ENCODE peak calls at places on chromosomes 5 and 9, in four cellular contexts. Y is RPMI7951; R is stimulated activated naive CD4-positive, alpha-beta T cell treated with Interleukin-2 at 50 U/mL for 16 hours; O is left lung. P is an unnamed sample.

GRCh38 chr9:81758123-81758797 is 68.9 kb upstream of the TLE1 start:
- DNase-seq in R (no peak), Y (no peak), O (no peak), P (no peak)

GRCh38 chr9:130629443-130630090 is 34.8 kb upstream of the PRDM12 start:
- DNase-seq in Y (no peak), O (no peak), R (no peak), P (no peak)

GRCh38 chr5:3715048-3715447 is 119.4 kb downstream of the IRX1 start:
- DNase-seq in R (no peak), Y (no peak), O (no peak), P (no peak)

GRCh38 chr9:72874344-72874743 is 78.5 kb downstream of the ALDH1A1 start:
- DNase-seq in R (no peak), O (no peak), Y (no peak), P (no peak)

GRCh38 chr5:31853398-31854135 is 214.6 kb downstream of the PDZD2 start:
- DNase-seq in O (no peak), R (no peak), Y (no peak), P (no peak)

GRCh38 chr5:97125125-97125683 is 17.2 kb downstream of the LIX1 start:
- DNase-seq in Y (no peak), R (no peak), O (no peak), P (no peak)

GRCh38 chr5:169712428-169712827 is 75.4 kb downstream of the DOCK2 start:
- DNase-seq in Y (no peak), R (no peak), O (no peak), P (no peak)

GRCh38 chr9:137222190-137223077 is at the start of gene RNF208:
- DNase-seq in Y (no peak), R (no peak), O (no peak), P (no peak)

GRCh38 chr5:158194561-158194961 is 335.6 kb upstream of the CLINT1 start:
- DNase-seq in O (no peak), Y (no peak), R (no peak), P (no peak)

GRCh38 chr5:156188026-156188425 is 138.9 kb upstream of the SGCD start:
- DNase-seq in Y (no peak), O (no peak), R (no peak), P (no peak)

GRCh38 chr5:168592014-168592368 is 12.8 kb upstream of the PANK3 start:
- DNase-seq in O (no peak), R (no peak), Y (no peak), P (no peak)

GRCh38 chr5:145775411-145775810 is 59.7 kb downstream of the PRELID2 start:
- DNase-seq in R (no peak), Y (no peak), O (no peak), P (no peak)

GRCh38 chr9:70021026-70021571 is 22.5 kb upstream of the MAMDC2 start:
- DNase-seq in Y (peak), R (no peak), O (no peak), P (no peak)

GRCh38 chr9:4603830-4604229 is 58.3 kb upstream of the PLPP6 start:
- DNase-seq in R (no peak), Y (no peak), O (no peak), P (no peak)

GRCh38 chr5:80372780-80373179 is 35.1 kb upstream of the ZFYVE16 start:
- DNase-seq in Y (no peak), R (no peak), O (no peak), P (peak)

GRCh38 chr9:20294351-20294750 is 327.9 kb downstream of the MLLT3 start:
- DNase-seq in O (no peak), R (no peak), Y (no peak), P (no peak)

GRCh38 chr5:6518298-6519057 is 69.8 kb downstream of the UBE2QL1 start:
- DNase-seq in R (no peak), O (no peak), Y (no peak), P (no peak)

GRCh38 chr5:120454094-120454798 is 9.9 kb upstream of the PRR16 start:
- DNase-seq in R (no peak), O (no peak), Y (peak), P (no peak)

GRCh38 chr5:113612060-113612496 is 98.6 kb downstream of the YTHDC2 start:
- DNase-seq in Y (peak), R (no peak), O (no peak), P (peak)

GRCh38 chr9:99249619-99250018 is 27.5 kb downstream of the SEC61B start:
- DNase-seq in R (no peak), Y (no peak), O (no peak), P (no peak)

GRCh38 chr5:14958196-14958595 is 86.6 kb upstream of the ANKH start:
- DNase-seq in O (no peak), R (no peak), Y (no peak), P (no peak)

P was measured in frontal cortex.